ENCODE peak calls at places on chromosome 16, in six cellular contexts. S, P, A, Z, F and K are unnamed samples.

GRCh38 chr16:23348579-23349469 is 46.7 kb downstream of the SCNN1B start:
- DNase-seq in S (no peak), Z (no peak), F (no peak), P (peak; percentile 24), A (no peak), K (no peak)

GRCh38 chr16:84686702-84687298 is 13.0 kb upstream of the USP10 start:
- DNase-seq in Z (no peak), P (no peak), F (peak; percentile 19), A (no peak), S (no peak), K (no peak)

GRCh38 chr16:85181091-85181738 is 68.9 kb upstream of the CIBAR2 start:
- DNase-seq in S (no peak), Z (no peak), P (no peak), A (no peak), F (no peak), K (no peak)

GRCh38 chr16:77748426-77748825 is 26.1 kb downstream of the NUDT7 start:
- DNase-seq in S (no peak), P (no peak), A (no peak), Z (no peak), F (no peak), K (no peak)

GRCh38 chr16:22313141-22313781 is 16.1 kb downstream of the POLR3E start:
- DNase-seq in S (no peak), A (no peak), P (no peak), Z (no peak), F (no peak), K (no peak)

GRCh38 chr16:50296807-50297206 is 30.5 kb downstream of the ADCY7 start:
- DNase-seq in Z (no peak), S (no peak), P (no peak), F (no peak), A (no peak), K (no peak)

GRCh38 chr16:17403156-17403809 is 67.5 kb downstream of the XYLT1 start:
- DNase-seq in A (no peak), F (no peak), S (no peak), P (no peak), Z (no peak), K (no peak)

GRCh38 chr16:27526169-27526568 is 23.5 kb downstream of the GTF3C1 start:
- DNase-seq in S (peak; percentile 86), P (no peak), A (no peak), F (no peak), Z (no peak), K (no peak)

GRCh38 chr16:81646561-81646960 is 132.5 kb upstream of the PLCG2 start:
- DNase-seq in F (no peak), S (no peak), A (no peak), P (no peak), Z (no peak), K (no peak)

GRCh38 chr16:54353097-54353496 is 66.5 kb upstream of the IRX3 start:
- DNase-seq in P (no peak), Z (no peak), A (no peak), S (no peak), F (no peak), K (no peak)

GRCh38 chr16:56414366-56414765 is 11.0 kb downstream of the AMFR start:
- DNase-seq in S (no peak), A (no peak), Z (no peak), F (no peak), P (no peak), K (no peak)

GRCh38 chr16:68406458-68407041 is 41.8 kb downstream of the SMPD3 start:
- DNase-seq in F (no peak), A (no peak), Z (no peak), P (no peak), S (peak; percentile 48), K (no peak)

GRCh38 chr16:825298-826061 is 24.9 kb upstream of the GNG13 start:
- DNase-seq in S (peak; percentile 57), A (no peak), P (no peak), Z (no peak), F (no peak), K (no peak)

GRCh38 chr16:78689031-78689430 is 589.6 kb downstream of the WWOX start:
- DNase-seq in A (no peak), Z (no peak), F (no peak), S (peak; percentile 42), P (no peak), K (no peak)

GRCh38 chr16:48013476-48013875 is 142.3 kb downstream of the ABCC12 start:
- DNase-seq in Z (no peak), A (no peak), F (no peak), P (no peak), S (no peak), K (no peak)

GRCh38 chr16:25012525-25012991 is 2.6 kb downstream of the ARHGAP17 start:
- DNase-seq in S (no peak), P (peak; percentile 59), F (no peak), Z (no peak), A (no peak), K (no peak)

GRCh38 chr16:17395849-17396480 is 74.8 kb downstream of the XYLT1 start:
- DNase-seq in P (no peak), Z (no peak), F (no peak), S (no peak), A (no peak), K (no peak)

GRCh38 chr16:87951550-87952538 is 610 bp downstream of the BANP start:
- DNase-seq in P (peak; percentile 31), F (no peak), A (no peak), Z (no peak), S (no peak), K (peak; percentile 3)